ENCODE peak calls at places on chromosomes 6 and 20, in eight cellular contexts. Z, T, M, J, U, P, D and N are unnamed samples.

GRCh38 chr6:149454405-149454848 is 30.4 kb downstream of the ZC3H12D start:
- DNase-seq in U (peak), T (peak), P (no peak), M (no peak), J (peak), D (peak), Z (peak), N (peak)

GRCh38 chr20:41694796-41695195 is 76.6 kb upstream of the CHD6 start:
- DNase-seq in P (no peak), J (no peak), M (peak), U (no peak), Z (no peak), T (no peak), D (no peak), N (no peak)

GRCh38 chr6:45877970-45878590 is 137.6 kb downstream of the CLIC5 start:
- DNase-seq in U (no peak), Z (no peak), J (no peak), P (no peak), D (no peak), M (no peak), T (no peak), N (no peak)

GRCh38 chr6:125310994-125311649 is 9.4 kb upstream of the HDDC2 start:
- DNase-seq in Z (no peak), D (peak), T (no peak), P (peak), J (no peak), U (peak), M (peak), N (peak)

GRCh38 chr6:124260337-124260736 is 456.7 kb downstream of the NKAIN2 start:
- DNase-seq in U (no peak), T (no peak), P (no peak), M (no peak), Z (no peak), J (no peak), D (no peak), N (peak)

GRCh38 chr6:51098801-51099200 is 280.1 kb downstream of the TFAP2B start:
- DNase-seq in Z (no peak), P (no peak), D (no peak), M (no peak), J (no peak), U (no peak), T (no peak), N (peak)

GRCh38 chr6:119966484-119966883 is 616.9 kb upstream of the MAN1A1 start:
- DNase-seq in Z (no peak), M (peak), P (no peak), U (no peak), J (peak), T (no peak), D (no peak), N (no peak)

GRCh38 chr20:62069741-62070216 is 4.1 kb upstream of the TAF4 start:
- DNase-seq in P (no peak), T (no peak), D (peak), M (no peak), U (peak), Z (no peak), J (no peak), N (no peak)

GRCh38 chr20:41116282-41116960 is 20.9 kb upstream of the PLCG1 start:
- DNase-seq in M (no peak), Z (no peak), P (no peak), J (no peak), T (no peak), U (no peak), D (no peak), N (no peak)

GRCh38 chr20:21322083-21322710 is 19.1 kb downstream of the XRN2 start:
- DNase-seq in J (no peak), D (peak), T (no peak), P (no peak), U (no peak), M (no peak), Z (no peak), N (no peak)

GRCh38 chr20:21100590-21101452 is 5.3 kb downstream of the LINC00237 start:
- DNase-seq in M (peak), J (no peak), U (peak), Z (no peak), P (no peak), D (no peak), T (no peak), N (no peak)

GRCh38 chr6:162181741-162182401 is 545.7 kb downstream of the PRKN start:
- DNase-seq in M (no peak), P (no peak), J (no peak), U (peak), D (peak), T (no peak), Z (no peak), N (peak)

GRCh38 chr6:133953634-133954415 is 801 bp downstream of the TBPL1 start:
- DNase-seq in P (no peak), T (no peak), U (peak), M (no peak), D (no peak), Z (no peak), J (no peak), N (no peak)

DNA sequence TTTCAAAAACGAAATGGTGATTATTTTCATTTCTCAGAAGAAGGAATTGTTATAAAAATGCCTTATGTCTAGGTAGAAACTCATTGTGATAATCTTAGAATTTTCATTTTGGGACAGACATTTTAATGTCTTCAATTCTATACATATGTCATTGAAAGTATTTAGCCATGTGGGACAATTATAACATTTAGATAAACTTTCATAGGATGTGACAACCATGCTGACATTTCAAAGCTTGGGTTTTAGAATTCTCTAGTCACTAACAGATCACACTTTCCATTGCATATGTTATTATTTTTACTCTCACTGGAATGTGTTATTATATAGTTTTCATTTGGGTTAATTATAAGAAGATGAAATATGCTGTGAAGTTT is 4.9 kb downstream of the TAGAP start:
- DNase-seq in T (no peak), U (no peak), M (no peak), J (no peak), D (no peak), P (no peak), Z (no peak), N (no peak)
- H3K4me3 ChIP-seq in T (no peak), U (no peak), M (no peak), J (no peak), D (no peak), P (no peak), Z (no peak), N (no peak)

GRCh38 chr20:2799688-2800589 is 488 bp downstream of the CPXM1 start:
- DNase-seq in T (no peak), Z (no peak), D (no peak), J (no peak), U (peak), P (no peak), M (no peak), N (no peak)
- H3K4me3 ChIP-seq in T (peak), Z (peak), D (peak), J (no peak), U (peak), P (no peak), M (no peak), N (no peak)

DNA sequence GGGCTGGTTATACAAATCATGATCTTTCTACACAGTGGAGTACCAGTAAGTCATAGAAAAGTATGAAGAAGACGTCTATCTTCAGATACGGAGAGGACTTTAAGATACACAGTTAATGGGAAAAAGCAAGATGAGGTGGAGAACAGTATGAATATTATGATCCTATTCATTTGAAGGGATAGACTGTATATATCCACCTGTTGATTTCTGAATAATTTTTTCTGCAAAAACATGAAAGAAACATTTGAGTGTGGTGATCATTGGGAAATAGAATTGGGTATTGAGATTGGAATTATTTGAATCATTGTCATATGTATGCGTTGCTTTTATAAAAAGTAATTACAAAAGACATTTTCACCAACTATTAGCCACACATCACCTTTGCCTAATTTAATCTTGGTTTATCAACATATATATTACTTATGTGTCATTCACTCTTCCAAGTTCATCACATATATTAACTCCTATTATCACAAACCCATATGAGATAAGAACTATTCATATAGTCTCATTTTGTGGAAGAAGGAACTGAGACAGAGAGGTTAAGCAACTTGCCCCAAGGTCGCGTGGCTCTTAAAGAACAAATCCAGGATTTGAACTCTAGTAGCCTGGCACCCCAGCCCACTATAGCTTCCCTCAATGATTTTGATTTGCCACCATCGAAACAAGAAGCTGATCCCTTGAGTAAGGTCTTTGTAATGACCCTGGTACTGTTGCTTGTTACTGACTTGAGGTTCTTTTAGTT is 253.4 kb downstream of the TBC1D7 start:
- DNase-seq in M (no peak), T (no peak), D (no peak), Z (no peak), P (no peak), U (no peak), J (no peak), N (no peak)
- H3K4me3 ChIP-seq in M (no peak), T (no peak), D (no peak), Z (no peak), P (no peak), U (no peak), J (no peak), N (no peak)

DNA sequence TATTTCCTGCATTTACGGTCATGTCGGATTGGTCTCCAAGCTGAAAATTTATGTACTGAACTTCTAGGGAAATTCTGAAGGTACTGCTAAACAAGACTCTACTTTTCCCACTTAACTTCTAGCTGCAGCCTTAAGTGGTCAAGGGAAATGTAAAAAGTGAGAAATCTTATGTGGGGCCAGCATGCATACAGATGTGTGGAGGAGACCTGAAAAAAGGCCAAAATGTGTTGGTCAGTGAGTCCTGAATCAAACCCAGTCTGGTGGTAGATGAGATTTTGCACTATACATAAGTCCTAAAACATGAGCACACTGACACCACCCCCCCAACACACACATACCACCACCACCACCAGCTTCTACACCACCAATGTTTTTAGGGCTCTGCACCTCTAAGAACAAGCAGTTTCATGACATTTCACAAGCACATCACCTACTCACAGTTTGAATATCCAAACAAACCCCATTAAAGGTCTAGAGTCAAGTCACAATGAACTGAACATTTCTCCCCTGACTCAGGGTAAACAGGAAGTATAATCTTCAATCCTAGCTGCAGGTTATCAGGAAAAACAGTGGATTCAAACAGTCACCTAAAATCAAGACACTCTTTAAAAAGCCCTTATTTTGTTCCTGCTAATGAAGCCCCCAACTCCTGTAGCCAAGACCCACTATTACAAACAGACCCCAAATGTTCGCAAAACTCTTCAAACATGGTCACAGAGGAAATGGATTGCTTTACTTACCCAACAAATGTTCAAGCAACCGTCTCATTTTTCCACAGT is 1.6 kb downstream of the ZMYND8 start:
- DNase-seq in Z (no peak), P (no peak), M (no peak), U (peak), T (no peak), J (no peak), D (peak), N (peak)
- H3K4me3 ChIP-seq in Z (no peak), P (peak), M (peak), U (peak), T (no peak), J (no peak), D (peak), N (peak)

DNA sequence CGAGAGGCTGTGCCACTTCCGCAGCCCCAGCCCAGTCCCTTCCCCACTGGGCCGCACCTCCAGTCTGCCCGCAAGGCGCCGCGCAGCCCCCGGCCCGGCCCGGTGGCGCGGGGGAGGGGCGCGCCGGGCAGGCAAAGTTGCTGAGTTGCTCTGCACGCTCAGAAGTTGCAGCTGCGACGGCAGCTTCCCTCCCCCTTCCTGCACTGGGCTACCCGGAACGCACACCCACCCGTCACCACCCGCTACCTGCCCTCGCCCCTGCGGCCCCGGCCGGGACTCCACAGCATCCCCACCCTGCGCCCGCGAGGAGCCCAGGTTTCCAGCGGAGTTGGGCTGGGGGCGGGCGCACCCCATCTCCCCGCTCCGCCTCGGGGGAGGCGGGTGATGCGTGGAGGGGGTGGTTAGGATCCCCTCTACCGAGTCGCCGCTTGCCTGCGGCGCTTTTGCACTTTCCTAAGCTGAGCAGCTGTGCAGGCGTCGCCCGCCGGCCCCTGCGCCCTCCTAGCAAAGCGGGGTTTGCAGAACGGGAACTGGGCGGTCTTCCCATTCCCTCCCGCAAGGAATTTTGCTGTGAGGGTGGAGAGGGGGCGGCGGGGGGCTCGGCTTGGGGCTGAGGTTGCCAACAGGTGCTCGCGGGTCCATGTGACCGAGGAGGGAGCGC is 55.9 kb upstream of the RREB1 start:
- DNase-seq in Z (peak), U (peak), P (no peak), J (peak), D (peak), M (peak), T (peak), N (peak)
- H3K4me3 ChIP-seq in Z (peak), U (peak), P (no peak), J (peak), D (peak), M (peak), T (peak), N (peak)

GRCh38 chr6:39314273-39314790 is at the start of gene KCNK17:
- DNase-seq in U (no peak), Z (no peak), P (no peak), M (no peak), J (no peak), T (no peak), D (no peak), N (no peak)
- H3K4me3 ChIP-seq in U (no peak), Z (peak), P (no peak), M (peak), J (no peak), T (peak), D (no peak), N (no peak)